ENCODE peak calls at places on chromosome 7, in nine cellular contexts. One of them, this sample, is unnamed.
A peak's percentile ranks its signal among the peaks of the same experiment; 100 is the strongest.

GRCh38 chr7:43520201-43520600 is 62.7 kb upstream of the STK17A start:
- DNase-seq in activated naive CD4-positive, alpha-beta T cell treated with Interleukin-2 at 50 U/mL for 16 hours: no peak
- DNase-seq in CD8-positive, alpha-beta memory T cell: no peak
- DNase-seq in NCI-H1048: no peak
- DNase-seq in cardiac muscle cell: no peak
- DNase-seq in MM.1S: no peak
- DNase-seq in choroid plexus epithelial cell: no peak
- DNase-seq in ovary: no peak
- DNase-seq in right lobe of liver: no peak
- DNase-seq in this sample: no peak

GRCh38 chr7:6178273-6179029 is 94.0 kb downstream of the CYTH3 start:
- DNase-seq in CD8-positive, alpha-beta memory T cell: no peak
- DNase-seq in cardiac muscle cell: no peak
- DNase-seq in right lobe of liver: no peak
- DNase-seq in NCI-H1048: no peak
- DNase-seq in ovary: no peak
- DNase-seq in activated naive CD4-positive, alpha-beta T cell treated with Interleukin-2 at 50 U/mL for 16 hours: no peak
- DNase-seq in MM.1S: no peak
- DNase-seq in choroid plexus epithelial cell: no peak
- DNase-seq in this sample: no peak

GRCh38 chr7:155360495-155361362 is 63.1 kb downstream of the INSIG1 start:
- DNase-seq in CD8-positive, alpha-beta memory T cell: no peak
- DNase-seq in activated naive CD4-positive, alpha-beta T cell treated with Interleukin-2 at 50 U/mL for 16 hours: no peak
- DNase-seq in cardiac muscle cell: no peak
- DNase-seq in right lobe of liver: no peak
- DNase-seq in choroid plexus epithelial cell: no peak
- DNase-seq in ovary: no peak
- DNase-seq in NCI-H1048: no peak
- DNase-seq in MM.1S: peak; percentile 3
- DNase-seq in this sample: no peak

GRCh38 chr7:4204530-4205165 is 477.4 kb upstream of the FOXK1 start:
- DNase-seq in MM.1S: no peak
- DNase-seq in ovary: no peak
- DNase-seq in choroid plexus epithelial cell: no peak
- DNase-seq in NCI-H1048: no peak
- DNase-seq in right lobe of liver: no peak
- DNase-seq in activated naive CD4-positive, alpha-beta T cell treated with Interleukin-2 at 50 U/mL for 16 hours: peak; percentile 50
- DNase-seq in cardiac muscle cell: peak; percentile 1
- DNase-seq in CD8-positive, alpha-beta memory T cell: peak; percentile 21
- DNase-seq in this sample: no peak

GRCh38 chr7:142938611-142939010 is 673 bp upstream of the LLCFC1 start:
- DNase-seq in choroid plexus epithelial cell: no peak
- DNase-seq in NCI-H1048: no peak
- DNase-seq in right lobe of liver: no peak
- DNase-seq in MM.1S: no peak
- DNase-seq in activated naive CD4-positive, alpha-beta T cell treated with Interleukin-2 at 50 U/mL for 16 hours: no peak
- DNase-seq in cardiac muscle cell: no peak
- DNase-seq in CD8-positive, alpha-beta memory T cell: no peak
- DNase-seq in ovary: no peak
- DNase-seq in this sample: no peak

GRCh38 chr7:42315096-42315495 is 78.1 kb upstream of the GLI3 start:
- DNase-seq in right lobe of liver: no peak
- DNase-seq in CD8-positive, alpha-beta memory T cell: no peak
- DNase-seq in NCI-H1048: no peak
- DNase-seq in cardiac muscle cell: no peak
- DNase-seq in choroid plexus epithelial cell: peak; percentile 59
- DNase-seq in MM.1S: no peak
- DNase-seq in ovary: no peak
- DNase-seq in activated naive CD4-positive, alpha-beta T cell treated with Interleukin-2 at 50 U/mL for 16 hours: no peak
- DNase-seq in this sample: no peak

GRCh38 chr7:5699951-5700384 is 81.5 kb downstream of the RNF216 start:
- DNase-seq in CD8-positive, alpha-beta memory T cell: peak; percentile 34
- DNase-seq in ovary: no peak
- DNase-seq in choroid plexus epithelial cell: peak; percentile 75
- DNase-seq in right lobe of liver: no peak
- DNase-seq in MM.1S: peak; percentile 91
- DNase-seq in activated naive CD4-positive, alpha-beta T cell treated with Interleukin-2 at 50 U/mL for 16 hours: peak; percentile 79
- DNase-seq in NCI-H1048: no peak
- DNase-seq in cardiac muscle cell: no peak
- DNase-seq in this sample: peak; percentile 27

GRCh38 chr7:5532520-5533335 is 109.1 kb upstream of the TNRC18 start:
- DNase-seq in activated naive CD4-positive, alpha-beta T cell treated with Interleukin-2 at 50 U/mL for 16 hours: peak; percentile 56
- DNase-seq in ovary: peak; percentile 59
- DNase-seq in NCI-H1048: no peak
- DNase-seq in right lobe of liver: peak; percentile 70
- DNase-seq in MM.1S: peak; percentile 30
- DNase-seq in CD8-positive, alpha-beta memory T cell: no peak
- DNase-seq in choroid plexus epithelial cell: no peak
- DNase-seq in cardiac muscle cell: no peak
- DNase-seq in this sample: no peak

GRCh38 chr7:6172331-6173295 is 99.8 kb downstream of the CYTH3 start:
- DNase-seq in cardiac muscle cell: peak; percentile 12
- DNase-seq in ovary: no peak
- DNase-seq in CD8-positive, alpha-beta memory T cell: no peak
- DNase-seq in right lobe of liver: no peak
- DNase-seq in choroid plexus epithelial cell: no peak
- DNase-seq in activated naive CD4-positive, alpha-beta T cell treated with Interleukin-2 at 50 U/mL for 16 hours: no peak
- DNase-seq in NCI-H1048: no peak
- DNase-seq in MM.1S: no peak
- DNase-seq in this sample: no peak

GRCh38 chr7:16417958-16418357 is 3.4 kb downstream of the CRPPA start:
- DNase-seq in MM.1S: no peak
- DNase-seq in cardiac muscle cell: peak; percentile 43
- DNase-seq in choroid plexus epithelial cell: no peak
- DNase-seq in right lobe of liver: no peak
- DNase-seq in activated naive CD4-positive, alpha-beta T cell treated with Interleukin-2 at 50 U/mL for 16 hours: no peak
- DNase-seq in CD8-positive, alpha-beta memory T cell: no peak
- DNase-seq in ovary: no peak
- DNase-seq in NCI-H1048: no peak
- DNase-seq in this sample: no peak

GRCh38 chr7:8702807-8703206 is 269.4 kb downstream of the NXPH1 start:
- DNase-seq in right lobe of liver: no peak
- DNase-seq in cardiac muscle cell: no peak
- DNase-seq in MM.1S: no peak
- DNase-seq in activated naive CD4-positive, alpha-beta T cell treated with Interleukin-2 at 50 U/mL for 16 hours: no peak
- DNase-seq in ovary: no peak
- DNase-seq in NCI-H1048: no peak
- DNase-seq in choroid plexus epithelial cell: no peak
- DNase-seq in CD8-positive, alpha-beta memory T cell: no peak
- DNase-seq in this sample: no peak

GRCh38 chr7:157561523-157561785 is 224.7 kb downstream of the DNAJB6 start:
- DNase-seq in CD8-positive, alpha-beta memory T cell: no peak
- DNase-seq in choroid plexus epithelial cell: no peak
- DNase-seq in right lobe of liver: no peak
- DNase-seq in ovary: no peak
- DNase-seq in activated naive CD4-positive, alpha-beta T cell treated with Interleukin-2 at 50 U/mL for 16 hours: no peak
- DNase-seq in cardiac muscle cell: no peak
- DNase-seq in NCI-H1048: no peak
- DNase-seq in MM.1S: no peak
- DNase-seq in this sample: no peak